ENCODE peak calls at places on chromosomes 5 and 9, in five cellular contexts. D is effector CD8-positive, alpha-beta T cell; G is SK-N-DZ; X is astrocyte of the cerebellum; W is skeletal muscle cell. T is an unnamed sample.
A peak's percentile ranks its signal among the peaks of the same experiment; 100 is the strongest.

GRCh38 chr9:88605500-88606172 is 70.7 kb downstream of the NXNL2 start:
- DNase-seq in D (no peak), X (no peak), G (no peak), W (no peak), T (no peak)

GRCh38 chr5:96920956-96921355 is 14.9 kb upstream of the LNPEP start:
- DNase-seq in G (no peak), D (no peak), W (no peak), X (no peak), T (no peak)

GRCh38 chr9:138022756-138023393 is 145.3 kb downstream of the CACNA1B start:
- DNase-seq in D (no peak), G (no peak), W (no peak), X (no peak), T (no peak)

GRCh38 chr5:142881727-142882126 is 111.5 kb downstream of the ARHGAP26 start:
- DNase-seq in X (no peak), W (no peak), D (no peak), G (no peak), T (no peak)

GRCh38 chr9:114518599-114519022 is 13.3 kb upstream of the WHRN start:
- DNase-seq in X (no peak), G (no peak), D (no peak), W (no peak), T (no peak)

GRCh38 chr5:108122701-108123100 is 259.2 kb downstream of the FBXL17 start:
- DNase-seq in G (no peak), D (no peak), W (no peak), X (no peak), T (no peak)

GRCh38 chr5:72543365-72543764 is 36.2 kb upstream of the ZNF366 start:
- DNase-seq in W (peak; percentile 70), D (no peak), X (peak; percentile 93), G (no peak), T (peak; percentile 30)

GRCh38 chr5:131475416-131476045 is 159.5 kb downstream of the RAPGEF6 start:
- DNase-seq in X (no peak), D (no peak), G (no peak), W (no peak), T (peak; percentile 39)

GRCh38 chr9:122900791-122901190 is 4.4 kb downstream of the RC3H2 start:
- DNase-seq in W (no peak), X (no peak), D (no peak), G (no peak), T (no peak)

GRCh38 chr5:17306726-17307091 is 89.3 kb downstream of the BASP1 start:
- DNase-seq in G (no peak), D (no peak), X (no peak), W (no peak), T (no peak)

GRCh38 chr5:134840811-134841210 is 5.0 kb upstream of the C5orf24 start:
- DNase-seq in X (no peak), W (no peak), D (no peak), G (no peak), T (no peak)

GRCh38 chr9:135504262-135505229 is 4.1 kb downstream of the MRPS2 start:
- DNase-seq in D (peak; percentile 9), X (no peak), W (no peak), G (peak; percentile 54), T (no peak)

GRCh38 chr5:139823757-139824355 is 28.2 kb downstream of the PSD2 start:
- DNase-seq in D (no peak), G (no peak), W (no peak), X (no peak), T (no peak)

GRCh38 chr9:76732341-76732958 is 31.8 kb upstream of the PCA3 start:
- DNase-seq in W (peak; percentile 35), X (no peak), G (no peak), D (no peak), T (no peak)

GRCh38 chr9:129630967-129631672 is 5.2 kb downstream of the NTMT1 start:
- DNase-seq in G (no peak), X (no peak), D (no peak), W (no peak), T (no peak)

GRCh38 chr5:38751103-38751502 is 94.7 kb upstream of the OSMR start:
- DNase-seq in W (no peak), G (no peak), X (no peak), D (no peak), T (no peak)

GRCh38 chr9:98575379-98576346 is 133.1 kb downstream of the GABBR2 start:
- DNase-seq in W (peak; percentile 35), X (peak; percentile 68), D (no peak), G (no peak), T (no peak)

GRCh38 chr5:10990626-10991025 is 229.6 kb upstream of the DAP start:
- DNase-seq in D (no peak), W (no peak), G (no peak), X (no peak), T (no peak)

GRCh38 chr5:176590035-176590729 is 19.8 kb downstream of the GPRIN1 start:
- DNase-seq in D (no peak), X (no peak), W (no peak), G (no peak), T (no peak)

GRCh38 chr5:77360969-77361368 is 131.1 kb downstream of the WDR41 start:
- DNase-seq in D (no peak), W (no peak), G (no peak), X (no peak), T (no peak)

GRCh38 chr5:154878642-154879335 is 20.4 kb downstream of the CNOT8 start:
- DNase-seq in X (no peak), G (no peak), W (no peak), D (no peak), T (no peak)

GRCh38 chr5:136506131-136506530 is 140.8 kb upstream of the TRPC7 start:
- DNase-seq in G (no peak), D (no peak), X (no peak), W (no peak), T (no peak)

GRCh38 chr5:87722286-87722685 is 309.6 kb upstream of the CCNH start:
- DNase-seq in G (no peak), D (no peak), X (peak; percentile 40), W (no peak), T (no peak)

GRCh38 chr5:67693956-67694564 is 497.5 kb upstream of the CD180 start:
- DNase-seq in G (no peak), X (no peak), W (peak; percentile 25), D (no peak), T (peak; percentile 42)

GRCh38 chr9:112355305-112355953 is 22.0 kb upstream of the PTBP3 start:
- DNase-seq in X (no peak), D (no peak), G (no peak), W (no peak), T (no peak)

T was measured in BJ.